ENCODE peak calls at places on chromosome 13, in four cellular contexts. D is neural progenitor cell, R is tibial nerve, E is adrenal gland. J is an unnamed sample.

GRCh38 chr13:80083097-80083429 is 257.9 kb downstream of the SPRY2 start:
- DNase-seq in R (no peak), E (no peak), D (no peak), J (no peak)

GRCh38 chr13:78102121-78102677 is 183.6 kb upstream of the EDNRB start:
- DNase-seq in E (peak; percentile 71), D (no peak), R (peak; percentile 62), J (no peak)

GRCh38 chr13:80881495-80882482 is 540.9 kb upstream of the SPRY2 start:
- DNase-seq in R (no peak), E (no peak), D (no peak), J (no peak)

GRCh38 chr13:48858523-48858922 is 117.2 kb upstream of the FNDC3A start:
- DNase-seq in E (peak; percentile 18), R (no peak), D (no peak), J (peak; percentile 22)

GRCh38 chr13:89363144-89363543 is 1692.0 kb downstream of the SLITRK5 start:
- DNase-seq in R (no peak), D (no peak), E (no peak), J (no peak)

GRCh38 chr13:73416093-73416492 is 357.3 kb downstream of the KLF5 start:
- DNase-seq in E (no peak), D (peak; percentile 30), R (no peak), J (no peak)

GRCh38 chr13:36675213-36675536 is 1.4 kb downstream of the SERTM1 start:
- DNase-seq in E (no peak), D (peak; percentile 20), R (no peak), J (no peak)

GRCh38 chr13:91817250-91817649 is 418.8 kb downstream of the GPC5 start:
- DNase-seq in E (no peak), D (no peak), R (no peak), J (no peak)

GRCh38 chr13:114311908-114312307 is 2.4 kb upstream of the CHAMP1 start:
- DNase-seq in D (no peak), E (no peak), R (no peak), J (no peak)

GRCh38 chr13:114313061-114313860 is 1.0 kb upstream of the CHAMP1 start:
- DNase-seq in R (no peak), D (no peak), E (peak; percentile 29), J (no peak)

GRCh38 chr13:114315074-114315785 is 927 bp downstream of the CHAMP1 start:
- DNase-seq in R (no peak), E (no peak), D (no peak), J (no peak)

GRCh38 chr13:114311387-114311786 is 2.9 kb upstream of the CHAMP1 start:
- DNase-seq in E (no peak), D (no peak), R (no peak), J (no peak)

GRCh38 chr13:114314074-114314912 is at the start of gene CHAMP1:
- DNase-seq in D (peak; percentile 95), R (peak; percentile 90), E (peak; percentile 96), J (peak; percentile 97)
- TF ChIP-seq CTCF in D (peak; percentile 14), R (peak; percentile 56), E (no peak), J (no peak)

GRCh38 chr13:98508280-98509074 is 68.4 kb downstream of the STK24 start:
- DNase-seq in R (no peak), E (no peak), D (no peak), J (no peak)
- H3K4me1 ChIP-seq in R (no peaks in the 10 kb centered on the region), E (peaks cover 56% of the 10 kb centered on the region), D (peaks cover 37% of the 10 kb centered on the region), J (peaks cover 35% of the 10 kb centered on the region)

DNA sequence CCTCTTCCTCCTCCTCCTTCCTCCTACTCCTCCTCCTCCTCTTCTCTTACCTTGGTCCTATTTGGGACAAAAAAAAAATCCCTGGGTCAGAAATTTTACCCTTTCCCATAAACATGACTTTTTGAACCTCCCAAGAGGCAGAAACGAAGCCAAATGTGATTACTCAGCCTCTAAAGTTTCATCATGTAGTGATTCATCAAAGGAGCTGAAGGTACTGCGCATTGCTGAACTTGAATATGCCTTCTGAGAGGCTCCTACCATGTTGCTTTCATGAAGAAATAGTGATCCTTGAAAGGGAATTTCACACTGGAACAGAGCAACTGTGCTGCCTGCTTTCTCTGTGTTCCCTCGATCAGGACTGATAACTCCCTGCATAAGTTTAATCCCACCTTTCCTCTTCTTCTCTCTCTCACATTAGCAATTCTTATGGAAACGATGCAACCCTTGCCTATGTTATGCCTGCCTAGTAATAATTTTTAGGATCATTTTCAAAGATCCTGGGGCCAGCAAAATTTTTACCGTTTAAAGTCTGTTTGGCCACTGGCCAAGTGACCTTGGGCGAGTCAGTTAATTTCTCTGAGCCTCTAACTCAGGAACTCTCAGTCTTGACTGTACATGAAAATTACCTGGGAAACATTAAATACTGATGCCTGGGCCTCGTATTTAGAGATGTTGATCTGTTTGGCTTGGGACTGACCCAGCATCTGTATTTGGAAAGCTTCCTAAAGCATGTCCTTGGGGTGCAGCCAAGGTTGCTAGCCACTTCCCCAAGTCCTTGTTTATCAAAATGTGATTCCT is 149.5 kb downstream of the DCT start:
- DNase-seq in R (peak; percentile 68), E (peak; percentile 59), D (no peak), J (no peak)
- H3K4me3 ChIP-seq in R (no peak overlapping the region), E (peak overlapping the region; percentile 17), D (no peak overlapping the region), J (no peak overlapping the region)

GRCh38 chr13:41058229-41059070 is 2.9 kb upstream of the WBP4 start:
- DNase-seq in D (no peak), E (no peak), R (no peak), J (no peak)

GRCh38 chr13:41059466-41059865 is 1.8 kb upstream of the WBP4 start:
- DNase-seq in D (no peak), R (no peak), E (no peak), J (no peak)

GRCh38 chr13:41060723-41061074 is 610 bp upstream of the WBP4 start:
- DNase-seq in R (peak; percentile 83), E (peak; percentile 83), D (peak; percentile 92), J (peak; percentile 88)

GRCh38 chr13:41061075-41061913 is at the start of gene WBP4:
- DNase-seq in R (peak; percentile 94), D (peak; percentile 97), E (peak; percentile 95), J (peak; percentile 91)

GRCh38 chr13:41059896-41060722 is 1.2 kb upstream of the WBP4 start:
- DNase-seq in D (peak; percentile 94), E (peak; percentile 94), R (peak; percentile 79), J (peak; percentile 93)
- TF ChIP-seq CTCF in D (peak; percentile 54), E (no peak), R (peak; percentile 50), J (peak; percentile 35)

GRCh38 chr13:40475617-40476016 is 190.8 kb downstream of the FOXO1 start:
- DNase-seq in E (no peak), R (no peak), D (no peak), J (no peak)
- H3K4me1 ChIP-seq in E (peaks cover 36% of the 10 kb centered on the region), R (no peaks in the 10 kb centered on the region), D (peaks cover 10% of the 10 kb centered on the region), J (no peaks in the 10 kb centered on the region)

GRCh38 chr13:98752942-98753290 is 444 bp upstream of the SLC15A1 start:
- DNase-seq in R (no peak), E (no peak), D (no peak), J (no peak)
- H3K4me3 ChIP-seq in R (no peak overlapping the region), E (no peak overlapping the region), D (peak overlapping the region; percentile 57), J (no peak overlapping the region)

GRCh38 chr13:37889811-37890210 is 20.2 kb upstream of the TRPC4 start:
- DNase-seq in R (no peak), D (no peak), E (no peak), J (no peak)
- TF ChIP-seq CTCF in R (no peak), D (no peak), E (no peak), J (no peak)

GRCh38 chr13:68232351-68233130 is 1002.4 kb upstream of the PCDH9 start:
- DNase-seq in R (no peak), E (no peak), D (peak; percentile 30), J (no peak)

GRCh38 chr13:68234278-68234677 is 1004.1 kb upstream of the PCDH9 start:
- DNase-seq in E (no peak), D (peak; percentile 36), R (no peak), J (peak; percentile 14)
- H3K4me1 ChIP-seq in E (no peaks in the 10 kb centered on the region), D (peaks cover 22% of the 10 kb centered on the region), R (no peaks in the 10 kb centered on the region), J (no peaks in the 10 kb centered on the region)

GRCh38 chr13:50208826-50209335 is 193.6 kb downstream of the KCNRG start:
- DNase-seq in R (peak; percentile 22), D (peak; percentile 42), E (peak; percentile 61), J (peak; percentile 58)
- H3K4me3 ChIP-seq in R (peak overlapping the region; percentile 30), D (no peak overlapping the region), E (peak overlapping the region; percentile 16), J (peak overlapping the region; percentile 33)

J was measured in BE2C.